ENCODE peak calls at places on chromosomes 5 and 9, in six cellular contexts. One of them, this sample, is unnamed.
A peak's percentile ranks its signal among the peaks of the same experiment; 100 is the strongest.

GRCh38 chr5:152505442-152506042 is 100.5 kb upstream of the NMUR2 start:
- DNase-seq in naive B cell: no peak
- DNase-seq in KBM-7: peak; percentile 48
- DNase-seq in astrocyte: peak; percentile 17
- DNase-seq in AG04450: peak; percentile 1
- DNase-seq in CD8-positive, alpha-beta T cell: peak; percentile 5
- DNase-seq in this sample: peak; percentile 77

GRCh38 chr5:15142458-15142857 is 270.9 kb upstream of the ANKH start:
- DNase-seq in naive B cell: no peak
- DNase-seq in KBM-7: no peak
- DNase-seq in astrocyte: no peak
- DNase-seq in AG04450: no peak
- DNase-seq in CD8-positive, alpha-beta T cell: no peak
- DNase-seq in this sample: no peak

GRCh38 chr9:125886365-125886764 is 139.2 kb downstream of the PBX3 start:
- DNase-seq in naive B cell: no peak
- DNase-seq in KBM-7: no peak
- DNase-seq in astrocyte: no peak
- DNase-seq in AG04450: no peak
- DNase-seq in CD8-positive, alpha-beta T cell: no peak
- DNase-seq in this sample: no peak

GRCh38 chr5:126301056-126301455 is 122.2 kb upstream of the GRAMD2B start:
- DNase-seq in naive B cell: no peak
- DNase-seq in KBM-7: no peak
- DNase-seq in astrocyte: no peak
- DNase-seq in AG04450: no peak
- DNase-seq in CD8-positive, alpha-beta T cell: no peak
- DNase-seq in this sample: no peak

GRCh38 chr5:72556351-72557146 is 49.3 kb upstream of the ZNF366 start:
- DNase-seq in naive B cell: peak; percentile 14
- DNase-seq in KBM-7: no peak
- DNase-seq in astrocyte: peak; percentile 46
- DNase-seq in AG04450: no peak
- DNase-seq in CD8-positive, alpha-beta T cell: peak; percentile 2
- DNase-seq in this sample: no peak

GRCh38 chr9:135359764-135360163 is 119.8 kb upstream of the PPP1R26 start:
- DNase-seq in naive B cell: no peak
- DNase-seq in KBM-7: no peak
- DNase-seq in astrocyte: no peak
- DNase-seq in AG04450: no peak
- DNase-seq in CD8-positive, alpha-beta T cell: no peak
- DNase-seq in this sample: no peak

GRCh38 chr5:106459541-106459940 is 1211.2 kb downstream of the EFNA5 start:
- DNase-seq in naive B cell: no peak
- DNase-seq in KBM-7: no peak
- DNase-seq in astrocyte: peak; percentile 6
- DNase-seq in AG04450: no peak
- DNase-seq in CD8-positive, alpha-beta T cell: no peak
- DNase-seq in this sample: no peak

GRCh38 chr9:133619791-133620190 is 10.6 kb upstream of the FAM163B start:
- DNase-seq in naive B cell: peak; percentile 18
- DNase-seq in KBM-7: peak; percentile 49
- DNase-seq in astrocyte: no peak
- DNase-seq in AG04450: no peak
- DNase-seq in CD8-positive, alpha-beta T cell: peak; percentile 31
- DNase-seq in this sample: peak; percentile 69

GRCh38 chr9:126628146-126628545 is 14.4 kb downstream of the LMX1B start:
- DNase-seq in naive B cell: no peak
- DNase-seq in KBM-7: no peak
- DNase-seq in astrocyte: no peak
- DNase-seq in AG04450: no peak
- DNase-seq in CD8-positive, alpha-beta T cell: no peak
- DNase-seq in this sample: no peak

GRCh38 chr9:77883133-77883532 is 148.5 kb downstream of the GNAQ start:
- DNase-seq in naive B cell: no peak
- DNase-seq in KBM-7: no peak
- DNase-seq in astrocyte: no peak
- DNase-seq in AG04450: no peak
- DNase-seq in CD8-positive, alpha-beta T cell: no peak
- DNase-seq in this sample: no peak

GRCh38 chr5:137566118-137566541 is 67.0 kb upstream of the SPOCK1 start:
- DNase-seq in naive B cell: no peak
- DNase-seq in KBM-7: no peak
- DNase-seq in astrocyte: peak; percentile 74
- DNase-seq in AG04450: no peak
- DNase-seq in CD8-positive, alpha-beta T cell: no peak
- DNase-seq in this sample: no peak

GRCh38 chr5:2867373-2867933 is 116.0 kb upstream of the IRX2 start:
- DNase-seq in naive B cell: no peak
- DNase-seq in KBM-7: no peak
- DNase-seq in astrocyte: no peak
- DNase-seq in AG04450: no peak
- DNase-seq in CD8-positive, alpha-beta T cell: no peak
- DNase-seq in this sample: no peak

GRCh38 chr9:91033802-91034201 is 232.2 kb downstream of the SYK start:
- DNase-seq in naive B cell: peak; percentile 14
- DNase-seq in KBM-7: peak; percentile 41
- DNase-seq in astrocyte: no peak
- DNase-seq in AG04450: no peak
- DNase-seq in CD8-positive, alpha-beta T cell: peak; percentile 26
- DNase-seq in this sample: peak; percentile 77

GRCh38 chr9:93117924-93118862 is 15.9 kb downstream of the NINJ1 start:
- DNase-seq in naive B cell: no peak
- DNase-seq in KBM-7: no peak
- DNase-seq in astrocyte: no peak
- DNase-seq in AG04450: no peak
- DNase-seq in CD8-positive, alpha-beta T cell: no peak
- DNase-seq in this sample: no peak

GRCh38 chr9:136910197-136910900 is 24.0 kb downstream of the TRAF2 start:
- DNase-seq in naive B cell: no peak
- DNase-seq in KBM-7: no peak
- DNase-seq in astrocyte: no peak
- DNase-seq in AG04450: no peak
- DNase-seq in CD8-positive, alpha-beta T cell: no peak
- DNase-seq in this sample: no peak

GRCh38 chr9:107638922-107639321 is 149.4 kb upstream of the KLF4 start:
- DNase-seq in naive B cell: no peak
- DNase-seq in KBM-7: no peak
- DNase-seq in astrocyte: peak; percentile 57
- DNase-seq in AG04450: no peak
- DNase-seq in CD8-positive, alpha-beta T cell: no peak
- DNase-seq in this sample: no peak

GRCh38 chr5:66242050-66242449 is 98.0 kb downstream of the SREK1 start:
- DNase-seq in naive B cell: no peak
- DNase-seq in KBM-7: no peak
- DNase-seq in astrocyte: peak; percentile 19
- DNase-seq in AG04450: no peak
- DNase-seq in CD8-positive, alpha-beta T cell: no peak
- DNase-seq in this sample: no peak

This sample was measured in NAMALWA.